ENCODE peak calls at places on chromosomes 7 and 10, in ten cellular contexts. L is ovary, B is HCT116, W is A549, F is esophagus squamous epithelium, V is IMR-90, C is endothelial cell of umbilical vein, S is body of pancreas, P is stomach, J is Peyer's patch. A is an unnamed sample. For H3K4me1, the result is how much of the 10 kb centered on the place peaks cover.

GRCh38 chr10:99345350-99345749 is 16.2 kb downstream of the CNNM1 start:
- DNase-seq in F (no peak), C (no peak), L (no peak), J (no peak), W (peak), B (no peak), S (no peak), V (peak), P (no peak), A (no peak)

GRCh38 chr7:31640329-31640728 is 46.7 kb upstream of the PPP1R17 start:
- DNase-seq in W (no peak), F (no peak), J (no peak), S (no peak), P (no peak), B (no peak), C (no peak), V (no peak), L (no peak), A (no peak)

GRCh38 chr7:125814030-125814535 is 884.5 kb upstream of the POT1 start:
- DNase-seq in F (no peak), S (no peak), L (no peak), W (no peak), C (no peak), P (no peak), B (no peak), V (no peak), J (no peak), A (no peak)

GRCh38 chr10:73017955-73018480 is 63.4 kb upstream of the PLA2G12B start:
- DNase-seq in V (no peak), W (no peak), L (no peak), S (no peak), B (no peak), F (no peak), P (no peak), J (no peak), C (no peak), A (no peak)

GRCh38 chr10:50552771-50553535 is 70.8 kb downstream of the SGMS1 start:
- DNase-seq in W (peak), C (peak), S (peak), B (no peak), V (peak), F (no peak), P (peak), J (no peak), L (no peak), A (no peak)

GRCh38 chr7:102891693-102892261 is 21.0 kb upstream of the LRRC17 start:
- DNase-seq in V (peak), B (no peak), W (peak), C (peak), F (no peak), S (no peak), L (peak), P (peak), J (no peak), A (peak)

GRCh38 chr10:51397695-51398094 is 301.7 kb downstream of the CSTF2T start:
- DNase-seq in C (peak), B (no peak), V (peak), W (no peak), L (no peak), J (no peak), S (peak), P (peak), F (no peak), A (peak)

GRCh38 chr7:22220947-22221346 is 136.0 kb downstream of the RAPGEF5 start:
- DNase-seq in L (no peak), J (no peak), P (no peak), W (no peak), F (no peak), C (peak), V (no peak), S (no peak), B (no peak), A (no peak)

GRCh38 chr10:102246261-102246660 is 929 bp downstream of the GBF1 start:
- DNase-seq in B (no peak), C (peak), J (no peak), V (peak), F (no peak), L (no peak), W (no peak), P (no peak), S (no peak), A (no peak)

GRCh38 chr7:139523199-139523941 is at the start of gene CLEC2L:
- DNase-seq in S (no peak), P (no peak), C (no peak), V (no peak), F (no peak), J (no peak), L (no peak), W (no peak), B (no peak), A (no peak)

GRCh38 chr10:63264852-63265617 is 131.9 kb downstream of the NRBF2 start:
- DNase-seq in L (no peak), C (peak), S (no peak), P (no peak), J (peak), V (peak), W (peak), B (no peak), F (no peak), A (no peak)

GRCh38 chr10:97169063-97169462 is 16.7 kb downstream of the SLIT1 start:
- DNase-seq in V (no peak), W (no peak), F (no peak), B (no peak), P (no peak), S (no peak), C (no peak), J (no peak), L (no peak), A (no peak)

GRCh38 chr10:103648951-103649532 is 155.5 kb downstream of the NEURL1 start:
- DNase-seq in C (no peak), V (peak), S (no peak), F (no peak), J (no peak), W (no peak), B (no peak), P (no peak), L (peak), A (peak)
- H3K4me1 ChIP-seq in C (under half), V (under half), S (under half), F (half or more), J (under half), W (under half), B (under half), P (under half), L (half or more), A (under half)

DNA sequence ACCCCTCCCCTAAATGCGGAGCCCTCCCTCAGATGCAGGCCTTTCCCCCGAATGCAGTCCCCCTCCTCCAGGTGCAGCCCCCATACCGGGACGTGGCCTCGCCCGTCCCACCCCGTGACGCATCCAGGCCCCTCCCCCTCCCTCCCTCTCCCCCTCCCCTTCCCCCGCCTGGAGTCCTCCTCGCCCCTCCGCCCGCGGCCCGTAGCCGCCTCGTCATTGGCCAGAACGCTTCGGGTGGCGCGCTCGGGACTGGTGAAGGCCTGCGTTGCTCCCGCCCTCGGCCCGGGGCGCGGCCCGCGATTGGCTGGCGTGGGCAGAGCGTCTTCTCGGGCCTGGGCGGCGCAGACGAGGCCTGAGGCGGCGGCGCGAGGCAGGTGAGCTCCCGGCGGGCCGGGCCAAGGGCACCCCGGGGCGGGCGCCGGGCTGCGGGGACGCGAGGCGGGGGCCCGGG is 16.0 kb upstream of the SUN1 start:
- DNase-seq in L (peak), V (peak), J (peak), C (peak), B (peak), W (peak), S (peak), F (peak), P (peak), A (peak)
- TF ChIP-seq POLR2A in L (peak), V (peak), J (peak), C (peak), B (no peak), W (peak), S (peak), F (peak), P (no peak), A (peak)

GRCh38 chr7:50662996-50663395 is 97.8 kb upstream of the DDC start:
- DNase-seq in P (no peak), F (no peak), S (no peak), W (no peak), V (no peak), B (no peak), C (no peak), J (no peak), L (no peak), A (no peak)

GRCh38 chr7:50663396-50664102 is 98.3 kb upstream of the DDC start:
- DNase-seq in P (no peak), J (no peak), C (no peak), W (no peak), L (no peak), S (no peak), V (no peak), F (no peak), B (no peak), A (no peak)

GRCh38 chr7:50664937-50665336 is 99.7 kb upstream of the DDC start:
- DNase-seq in V (no peak), S (no peak), B (no peak), F (no peak), P (no peak), J (no peak), C (no peak), W (no peak), L (no peak), A (no peak)

GRCh38 chr7:50665403-50666123 is 100.4 kb upstream of the DDC start:
- DNase-seq in P (no peak), V (peak), W (no peak), F (no peak), B (no peak), S (no peak), L (no peak), J (no peak), C (no peak), A (no peak)

GRCh38 chr7:50664461-50664922 is 99.3 kb upstream of the DDC start:
- DNase-seq in L (no peak), F (no peak), J (no peak), V (peak), P (no peak), B (peak), W (no peak), S (no peak), C (peak), A (no peak)
- TF ChIP-seq CTCF in L (no peak), F (no peak), J (no peak), V (no peak), P (no peak), B (no peak), W (no peak), S (no peak), C (no peak), A (no peak)

GRCh38 chr7:151347200-151347599 is 5.6 kb downstream of the NUB1 start:
- DNase-seq in J (no peak), L (no peak), P (no peak), B (no peak), F (no peak), S (no peak), V (no peak), W (no peak), C (no peak), A (no peak)
- H3K4me1 ChIP-seq in J (under half), L (under half), P (under half), B (under half), F (half or more), S (under half), V (under half), W (under half), C (under half), A (under half)

GRCh38 chr10:88898727-88899126 is 18.7 kb downstream of the STAMBPL1 start:
- DNase-seq in P (no peak), W (no peak), S (no peak), C (no peak), F (no peak), L (no peak), J (peak), B (no peak), V (no peak), A (no peak)
- TF ChIP-seq POLR2A in P (no peak), W (no peak), S (no peak), C (no peak), F (no peak), L (no peak), J (no peak), B (no peak), V (no peak), A (no peak)

GRCh38 chr7:2551418-2551817 is 3.9 kb downstream of the BRAT1 start:
- DNase-seq in B (no peak), L (no peak), J (no peak), C (no peak), F (no peak), V (no peak), S (no peak), W (no peak), P (no peak), A (peak)

GRCh38 chr7:2553108-2553507 is 2.2 kb downstream of the BRAT1 start:
- DNase-seq in P (no peak), F (no peak), V (no peak), J (no peak), L (no peak), C (no peak), W (no peak), S (no peak), B (no peak), A (no peak)

GRCh38 chr7:2555121-2556052 is at the start of gene BRAT1:
- DNase-seq in L (peak), C (peak), J (peak), W (peak), B (peak), P (peak), V (peak), F (peak), S (peak), A (peak)

GRCh38 chr7:2553831-2554581 is 1.3 kb downstream of the BRAT1 start:
- DNase-seq in P (no peak), C (no peak), W (no peak), J (no peak), L (no peak), B (no peak), F (no peak), S (no peak), V (no peak), A (no peak)

DNA sequence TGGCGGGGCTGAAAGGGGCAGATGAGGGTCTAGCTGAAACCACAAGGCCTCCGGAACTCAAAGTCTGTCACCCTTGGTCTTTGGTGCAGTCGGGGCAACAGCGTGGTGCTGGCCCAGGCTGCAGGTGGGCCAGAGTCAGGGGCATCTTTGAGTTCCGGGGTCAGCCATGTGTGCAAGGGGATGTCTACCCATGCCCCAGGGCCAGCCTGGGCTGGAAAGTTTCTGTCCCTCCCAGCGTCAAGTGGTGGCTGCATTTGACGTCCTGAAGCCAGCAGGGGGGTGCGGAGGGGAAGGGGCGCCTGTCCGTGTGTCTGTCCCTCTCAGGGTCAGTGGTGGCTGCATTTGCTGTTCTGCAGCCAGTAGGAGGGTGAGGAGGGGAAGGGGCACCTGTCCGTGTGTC is 670 bp downstream of the BRAT1 start:
- DNase-seq in W (no peak), B (no peak), P (no peak), C (peak), L (no peak), S (no peak), J (no peak), V (no peak), F (no peak), A (no peak)
- TF ChIP-seq CTCF in W (no peak), B (no peak), P (no peak), C (no peak), L (no peak), S (no peak), J (no peak), V (no peak), F (no peak), A (no peak)

DNA sequence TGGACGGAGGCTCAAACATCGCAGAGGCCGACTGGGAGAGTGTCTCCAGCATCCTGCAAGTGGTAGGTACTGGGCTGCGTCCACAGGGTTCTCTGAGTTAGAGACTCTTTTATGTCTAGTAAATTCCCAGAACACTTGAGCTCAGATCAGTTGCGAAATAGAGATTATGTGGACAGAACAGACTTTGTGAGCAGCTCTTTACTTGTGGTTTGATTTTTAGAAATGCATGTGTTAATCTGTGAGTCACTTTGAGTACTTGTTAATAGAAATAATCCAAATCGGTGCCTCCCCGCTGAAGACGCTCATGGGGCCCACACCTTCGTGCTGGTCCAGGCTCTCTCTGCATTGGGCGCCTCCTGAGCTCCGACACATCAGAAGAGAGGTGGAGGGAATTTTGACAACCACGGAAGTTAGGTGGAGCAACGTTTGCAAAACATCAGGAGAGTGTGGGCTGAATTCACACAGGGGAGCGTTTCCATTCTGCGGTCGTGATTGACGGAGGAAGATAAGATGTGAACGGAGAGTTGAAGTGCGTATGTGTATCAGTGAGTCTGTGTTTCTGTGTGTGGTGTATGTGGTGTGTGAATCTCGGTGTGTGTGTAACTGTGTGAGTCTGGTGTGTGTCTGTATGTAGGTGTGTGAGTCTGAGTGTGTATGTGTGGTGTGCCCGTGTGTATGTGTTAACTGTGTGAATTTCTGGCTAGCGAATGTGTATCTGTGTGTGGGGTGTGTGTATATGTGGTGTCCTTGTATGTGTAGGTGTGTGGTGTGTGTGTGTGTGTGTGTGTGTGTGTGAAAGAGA is 32.1 kb downstream of the PFKP start:
- DNase-seq in V (peak), J (no peak), L (no peak), B (no peak), S (no peak), W (no peak), F (no peak), C (no peak), P (no peak), A (no peak)
- H3K4me1 ChIP-seq in V (under half), J (under half), L (under half), B (under half), S (under half), W (half or more), F (half or more), C (under half), P (under half), A (under half)

GRCh38 chr7:36336380-36336779 is 53.3 kb upstream of the ANLN start:
- DNase-seq in S (no peak), W (no peak), J (no peak), F (no peak), P (no peak), L (no peak), B (no peak), V (no peak), C (no peak), A (no peak)
- TF ChIP-seq POLR2A in S (no peak), W (no peak), J (no peak), F (no peak), P (no peak), L (no peak), B (no peak), V (no peak), C (no peak), A (no peak)

GRCh38 chr10:55500931-55501559 is 700.0 kb upstream of the PCDH15 start:
- DNase-seq in S (peak), W (peak), L (no peak), C (peak), V (no peak), P (no peak), B (no peak), F (no peak), J (no peak), A (peak)
- TF ChIP-seq CTCF in S (peak), W (peak), L (no peak), C (peak), V (no peak), P (peak), B (no peak), F (peak), J (peak), A (peak)

GRCh38 chr10:4242561-4243035 is 457.6 kb upstream of the KLF6 start:
- DNase-seq in C (peak), V (peak), P (no peak), J (no peak), F (no peak), B (peak), S (no peak), L (no peak), W (no peak), A (no peak)

GRCh38 chr10:4243169-4243568 is 458.2 kb upstream of the KLF6 start:
- DNase-seq in S (no peak), P (no peak), F (no peak), J (no peak), C (no peak), V (no peak), L (no peak), W (no peak), B (no peak), A (no peak)

GRCh38 chr10:4241724-4242345 is 456.8 kb upstream of the KLF6 start:
- DNase-seq in J (no peak), V (peak), S (no peak), L (no peak), P (no peak), W (no peak), F (no peak), C (peak), B (no peak), A (no peak)

GRCh38 chr10:4243651-4244050 is 458.6 kb upstream of the KLF6 start:
- DNase-seq in W (peak), P (no peak), L (no peak), V (peak), F (no peak), C (peak), J (no peak), S (no peak), B (peak), A (peak)

GRCh38 chr10:4240641-4241197 is 455.7 kb upstream of the KLF6 start:
- DNase-seq in S (no peak), C (peak), W (no peak), B (no peak), J (no peak), L (no peak), P (no peak), F (no peak), V (peak), A (no peak)
- H3K4me1 ChIP-seq in S (under half), C (under half), W (under half), B (under half), J (under half), L (under half), P (under half), F (under half), V (under half), A (under half)